ENCODE peak calls at places on chromosomes 6 and 20, in six cellular contexts. Q is mesendoderm, V is lung, F is cardiac muscle cell, P is heart right ventricle, W is A673. Y is an unnamed sample. For H3K4me1, the result is how much of the 10 kb centered on the place peaks cover.

GRCh38 chr6:165515963-165516624 is 146.9 kb downstream of the PDE10A start:
- DNase-seq in P (no peak), F (no peak), W (peak), V (no peak), Q (no peak), Y (no peak)

GRCh38 chr20:2658414-2659354 is 5.3 kb downstream of the IDH3B start:
- DNase-seq in P (no peak), W (no peak), V (no peak), Q (peak), F (no peak), Y (no peak)

GRCh38 chr20:51434556-51435256 is 107.8 kb downstream of the NFATC2 start:
- DNase-seq in F (no peak), W (peak), Q (no peak), P (no peak), V (no peak), Y (no peak)

GRCh38 chr6:149235130-149235561 is 82.4 kb upstream of the TAB2 start:
- DNase-seq in F (no peak), V (peak), W (peak), Q (no peak), P (no peak), Y (peak)

GRCh38 chr20:63664143-63664851 is 6.2 kb downstream of the RTEL1 start:
- DNase-seq in Q (no peak), P (no peak), V (no peak), W (no peak), F (no peak), Y (no peak)

GRCh38 chr6:166675736-166676135 is 48.7 kb upstream of the RPS6KA2 start:
- DNase-seq in W (no peak), P (no peak), F (no peak), V (no peak), Q (no peak), Y (peak)

GRCh38 chr6:44056392-44057237 is 70.6 kb downstream of the MRPL14 start:
- DNase-seq in V (peak), W (peak), P (peak), Q (no peak), F (no peak), Y (no peak)

GRCh38 chr20:1651268-1651667 is 6.3 kb downstream of the SIRPG start:
- DNase-seq in V (no peak), F (no peak), Q (no peak), P (no peak), W (no peak), Y (no peak)

GRCh38 chr6:126701799-126702198 is 361.9 kb downstream of the CENPW start:
- DNase-seq in W (no peak), P (no peak), F (no peak), Q (no peak), V (no peak), Y (no peak)

GRCh38 chr6:11392778-11393507 is 144.6 kb upstream of the TMEM170B start:
- DNase-seq in V (no peak), F (no peak), W (peak), P (peak), Q (peak), Y (no peak)

GRCh38 chr6:2784930-2785329 is 19.7 kb downstream of the WRNIP1 start:
- DNase-seq in P (no peak), V (no peak), F (no peak), Q (no peak), W (no peak), Y (no peak)

GRCh38 chr20:1635291-1635979 is 15.6 kb upstream of the SIRPB1 start:
- DNase-seq in W (no peak), P (no peak), V (no peak), Q (no peak), F (no peak), Y (no peak)

GRCh38 chr6:37135835-37136694 is 33.9 kb upstream of the PIM1 start:
- DNase-seq in P (no peak), F (no peak), Q (no peak), W (no peak), V (no peak), Y (no peak)

GRCh38 chr6:139904158-139904533 is 529.7 kb upstream of the CITED2 start:
- DNase-seq in P (no peak), F (no peak), W (no peak), V (no peak), Q (no peak), Y (no peak)

GRCh38 chr20:10769700-10770099 is 95.9 kb upstream of the JAG1 start:
- DNase-seq in W (peak), V (no peak), Q (peak), P (no peak), F (no peak), Y (no peak)

GRCh38 chr6:33628401-33628964 is 7.4 kb downstream of the ITPR3 start:
- DNase-seq in V (no peak), F (no peak), Q (no peak), P (no peak), W (no peak), Y (no peak)

GRCh38 chr6:15502451-15503345 is 160.1 kb downstream of the DTNBP1 start:
- DNase-seq in Q (no peak), P (no peak), F (no peak), V (no peak), W (no peak), Y (no peak)

GRCh38 chr20:16308754-16309153 is 264.5 kb downstream of the KIF16B start:
- DNase-seq in F (no peak), V (no peak), Q (peak), P (no peak), W (no peak), Y (no peak)

GRCh38 chr6:140393665-140394064 is 1019.2 kb upstream of the CITED2 start:
- DNase-seq in V (no peak), F (no peak), W (peak), P (no peak), Q (no peak), Y (no peak)

GRCh38 chr6:117494694-117495318 is 12.3 kb downstream of the DCBLD1 start:
- DNase-seq in F (no peak), W (no peak), V (no peak), Q (no peak), P (no peak), Y (peak)

GRCh38 chr20:49636447-49636846 is 68.5 kb upstream of the PTGIS start:
- DNase-seq in P (peak), Q (no peak), W (no peak), V (peak), F (no peak), Y (no peak)

GRCh38 chr20:61134286-61135035 is 117.6 kb upstream of the CDH4 start:
- DNase-seq in Q (no peak), W (no peak), F (no peak), V (no peak), P (no peak), Y (no peak)

GRCh38 chr20:18263723-18264122 is 24.6 kb upstream of the ZNF133 start:
- DNase-seq in Q (peak), P (no peak), V (no peak), W (no peak), F (no peak), Y (no peak)

GRCh38 chr6:24568687-24569086 is 73.9 kb downstream of the ALDH5A1 start:
- DNase-seq in V (no peak), P (no peak), Q (no peak), F (no peak), W (no peak), Y (no peak)

GRCh38 chr20:2283706-2284423 is 11.9 kb upstream of the TGM3 start:
- DNase-seq in V (peak), F (no peak), W (no peak), Q (peak), P (no peak), Y (peak)

GRCh38 chr6:90136850-90137249 is 159.8 kb downstream of the BACH2 start:
- DNase-seq in W (no peak), P (no peak), Q (no peak), F (no peak), V (no peak), Y (no peak)
- H3K4me1 ChIP-seq in W (under half), P (under half), Q (under half), F (under half), V (under half), Y (under half)

DNA sequence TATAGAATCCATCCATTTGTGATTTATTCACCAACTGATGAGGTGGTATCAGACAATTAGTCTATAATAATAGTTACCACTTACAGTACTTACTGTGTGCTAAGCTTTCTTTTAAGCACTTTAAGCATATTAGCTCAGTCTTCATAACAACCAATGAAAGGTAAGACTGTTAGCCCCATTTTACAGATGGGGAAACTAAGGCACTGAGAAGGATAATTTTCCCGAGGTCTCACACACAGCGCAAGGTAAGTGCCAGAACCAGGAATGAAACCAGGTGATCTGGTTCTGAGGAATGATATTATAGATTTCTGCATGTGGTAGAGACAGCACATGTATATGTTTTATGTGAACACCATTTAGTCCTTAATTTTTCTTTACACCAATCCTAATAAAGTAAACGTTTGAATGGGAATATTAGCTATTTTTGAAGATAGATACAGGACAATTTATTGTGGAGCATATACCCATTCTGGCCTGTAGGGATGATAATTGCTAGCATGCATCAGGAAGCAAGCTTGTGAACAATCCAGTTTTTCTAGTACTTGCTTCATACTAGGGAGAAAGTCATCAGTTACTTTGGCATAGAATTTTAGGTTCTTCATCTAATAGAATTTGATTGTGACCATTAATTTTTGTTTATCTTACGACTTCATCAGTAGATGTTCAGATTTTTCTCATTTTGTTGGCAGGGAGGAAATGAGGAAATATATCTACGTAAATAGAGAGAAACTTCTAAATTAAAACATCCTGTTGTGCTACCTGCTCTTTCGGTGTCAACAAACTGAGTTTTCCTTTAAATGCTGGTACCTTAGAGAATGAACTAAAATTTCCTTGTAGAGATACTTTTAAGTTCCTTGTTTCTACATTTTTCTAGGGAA is 3.0 kb downstream of the YWHAB start:
- DNase-seq in Q (no peak), V (no peak), F (no peak), W (peak), P (no peak), Y (no peak)
- H3K27ac ChIP-seq in Q (no peak), V (no peak), F (no peak), W (no peak), P (peak), Y (no peak)

GRCh38 chr6:30749554-30750378 is 5.4 kb upstream of the IER3 start:
- DNase-seq in W (no peak), V (no peak), Q (no peak), P (no peak), F (no peak), Y (no peak)

GRCh38 chr6:30750379-30750668 is 6.0 kb upstream of the IER3 start:
- DNase-seq in F (no peak), Q (no peak), P (no peak), V (no peak), W (no peak), Y (no peak)

GRCh38 chr6:30757261-30757935 is 13.1 kb upstream of the IER3 start:
- DNase-seq in P (no peak), V (no peak), Q (no peak), F (peak), W (no peak), Y (no peak)

GRCh38 chr6:30752164-30752927 is 8.0 kb upstream of the IER3 start:
- DNase-seq in F (no peak), W (peak), P (peak), V (peak), Q (no peak), Y (peak)

GRCh38 chr6:30754631-30755030 is 10.3 kb upstream of the IER3 start:
- DNase-seq in F (no peak), Q (no peak), P (no peak), W (no peak), V (no peak), Y (peak)
- H3K4me1 ChIP-seq in F (under half), Q (under half), P (under half), W (under half), V (under half), Y (half or more)

GRCh38 chr6:35727206-35727934 is 9.5 kb upstream of the ARMC12 start:
- DNase-seq in W (peak), V (peak), F (peak), P (peak), Q (peak), Y (peak)
- H3K27ac ChIP-seq in W (peak), V (peak), F (peak), P (peak), Q (no peak), Y (no peak)

GRCh38 chr20:31662372-31662854 is 24.7 kb downstream of the COX4I2 start:
- DNase-seq in W (no peak), P (no peak), Q (no peak), F (no peak), V (no peak), Y (no peak)
- H3K4me1 ChIP-seq in W (under half), P (under half), Q (under half), F (under half), V (under half), Y (under half)

GRCh38 chr6:106547053-106547414 is 82.3 kb downstream of the RTN4IP1 start:
- DNase-seq in W (peak), Q (no peak), P (no peak), F (no peak), V (no peak), Y (no peak)
- H3K27ac ChIP-seq in W (peak), Q (no peak), P (peak), F (no peak), V (no peak), Y (peak)

Y was measured in SJSA1.